ENCODE peak calls at places on chromosomes 2 and 18, in five cellular contexts. R is GM19239, O is ELR, G is HT1080, B is SK-MEL-5. C is an unnamed sample.

GRCh38 chr2:47339745-47340541 is 63.0 kb upstream of the MSH2 start:
- DNase-seq in B (no peak), O (peak), R (no peak), G (peak), C (no peak)

GRCh38 chr2:12107849-12108420 is 361.5 kb downstream of the LPIN1 start:
- DNase-seq in B (no peak), O (no peak), G (no peak), R (no peak), C (no peak)

GRCh38 chr18:58359226-58360019 is 269.5 kb downstream of the ALPK2 start:
- DNase-seq in G (peak), O (peak), B (no peak), R (no peak), C (no peak)

GRCh38 chr2:39234754-39235153 is 9.0 kb downstream of the CDKL4 start:
- DNase-seq in R (no peak), O (peak), B (no peak), G (peak), C (no peak)

GRCh38 chr2:226835420-226835795 is 446 bp upstream of the RHBDD1 start:
- DNase-seq in R (no peak), G (no peak), B (no peak), O (no peak), C (peak)

GRCh38 chr18:62717059-62717849 is 1.9 kb downstream of the PHLPP1 start:
- DNase-seq in B (peak), G (peak), R (peak), O (peak), C (peak)

GRCh38 chr2:100554788-100555407 is 7.9 kb upstream of the PDCL3 start:
- DNase-seq in O (no peak), B (no peak), G (no peak), R (no peak), C (no peak)

GRCh38 chr18:23623040-23623439 is 36.7 kb upstream of the NPC1 start:
- DNase-seq in G (no peak), B (no peak), O (no peak), R (no peak), C (no peak)

GRCh38 chr2:189659734-189660133 is 1.5 kb upstream of the ASNSD1 start:
- DNase-seq in G (no peak), O (no peak), R (no peak), B (no peak), C (no peak)

GRCh38 chr18:8701546-8702118 is 3.7 kb upstream of the MTCL1 start:
- DNase-seq in R (no peak), G (peak), B (no peak), O (peak), C (no peak)

GRCh38 chr18:52481116-52481515 is 141.1 kb downstream of the DCC start:
- DNase-seq in B (no peak), R (no peak), O (no peak), G (no peak), C (no peak)

GRCh38 chr18:58119819-58120218 is 75.8 kb downstream of the NEDD4L start:
- DNase-seq in G (no peak), B (no peak), R (no peak), O (no peak), C (no peak)

GRCh38 chr2:112646102-112646719 is 472 bp downstream of the SLC20A1 start:
- DNase-seq in R (no peak), B (no peak), O (peak), G (no peak), C (peak)

GRCh38 chr18:50080932-50081560 is 113.9 kb downstream of the MYO5B start:
- DNase-seq in R (no peak), O (peak), G (peak), B (no peak), C (no peak)

GRCh38 chr2:121360566-121361300 is 75.7 kb upstream of the TFCP2L1 start:
- DNase-seq in B (no peak), G (peak), O (peak), R (no peak), C (no peak)

GRCh38 chr2:46157072-46157965 is 139.9 kb upstream of the EPAS1 start:
- DNase-seq in O (no peak), G (no peak), B (no peak), R (no peak), C (no peak)